ENCODE peak calls at places on chromosomes 3 and 15, in four cellular contexts. H is cardiac fibroblast, E is fibroblast of the aortic adventitia, Q is epithelial cell of esophagus. Z is an unnamed sample.

GRCh38 chr3:68874551-68875348 is 57.6 kb downstream of the TAFA4 start:
- DNase-seq in H (no peak), E (no peak), Q (no peak), Z (no peak)

GRCh38 chr3:32285910-32286309 is 47.4 kb downstream of the CMTM8 start:
- DNase-seq in H (no peak), E (no peak), Q (no peak), Z (no peak)

GRCh38 chr15:66053991-66054390 is 184.7 kb downstream of the RAB11A start:
- DNase-seq in H (no peak), E (no peak), Q (no peak), Z (no peak)

GRCh38 chr3:197880361-197881339 is 69.3 kb upstream of the RPL35A start:
- DNase-seq in H (no peak), E (no peak), Q (no peak), Z (no peak)

GRCh38 chr15:82640672-82641071 is 6.5 kb downstream of the CPEB1 start:
- DNase-seq in H (no peak), E (no peak), Q (no peak), Z (no peak)

GRCh38 chr3:29950232-29950631 is 656.2 kb upstream of the TGFBR2 start:
- DNase-seq in H (no peak), E (no peak), Q (no peak), Z (no peak)

GRCh38 chr15:73387507-73388255 is 18.9 kb upstream of the HCN4 start:
- DNase-seq in H (peak), E (peak), Q (peak), Z (no peak)

GRCh38 chr3:31671456-31671855 is 138.7 kb downstream of the STT3B start:
- DNase-seq in H (no peak), E (no peak), Q (no peak), Z (no peak)

GRCh38 chr3:73868688-73869315 is 244.1 kb upstream of the PDZRN3 start:
- DNase-seq in H (peak), E (peak), Q (peak), Z (peak)

GRCh38 chr3:127044996-127045395 is 62.1 kb downstream of the PLXNA1 start:
- DNase-seq in H (no peak), E (no peak), Q (no peak), Z (no peak)

GRCh38 chr3:158642005-158642404 is 2.3 kb upstream of the GFM1 start:
- DNase-seq in H (no peak), E (no peak), Q (no peak), Z (no peak)

GRCh38 chr3:42220436-42220835 is 45.5 kb downstream of the CCK start:
- DNase-seq in H (no peak), E (no peak), Q (no peak), Z (no peak)

GRCh38 chr15:38065721-38066120 is 131.3 kb downstream of the TMCO5A start:
- DNase-seq in H (peak), E (no peak), Q (peak), Z (no peak)

GRCh38 chr15:62972814-62973213 is 69.7 kb upstream of the TPM1 start:
- DNase-seq in H (peak), E (peak), Q (peak), Z (no peak)

DNA sequence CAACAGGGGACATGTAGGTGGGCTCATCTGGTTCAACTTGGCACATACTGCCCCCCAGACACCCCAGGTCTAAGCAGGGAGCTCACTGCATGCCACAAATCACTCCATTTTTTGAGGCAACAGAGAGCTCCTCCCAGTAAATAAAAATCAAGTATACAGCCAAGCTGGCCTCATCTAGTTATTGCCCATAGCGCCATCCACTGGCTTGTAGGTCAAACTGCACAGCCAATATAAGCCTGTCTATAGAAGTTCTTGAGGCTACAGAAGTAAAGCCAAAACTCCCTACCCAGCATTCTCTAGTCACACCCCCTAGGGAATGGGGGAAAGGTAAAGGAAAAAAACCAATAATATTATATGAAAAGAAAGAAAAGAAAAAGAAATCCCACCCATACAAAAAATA is 453.7 kb downstream of the ZNF385D start:
- DNase-seq in H (no peak), E (no peak), Q (no peak), Z (no peak)
- TF ChIP-seq CTCF in H (no peak), E (no peak), Q (no peak), Z (no peak)

GRCh38 chr3:191136347-191136746 is 62.7 kb upstream of the OSTN start:
- DNase-seq in H (peak), E (peak), Q (peak), Z (no peak)
- TF ChIP-seq CTCF in H (peak), E (peak), Q (peak), Z (no peak)

GRCh38 chr3:173630849-173631248 is 233.3 kb downstream of the NLGN1 start:
- DNase-seq in H (no peak), E (no peak), Q (no peak), Z (no peak)
- TF ChIP-seq CTCF in H (no peak), E (no peak), Q (no peak), Z (no peak)

GRCh38 chr3:183824761-183825379 is 507 bp downstream of the MAP6D1 start:
- DNase-seq in H (no peak), E (no peak), Q (no peak), Z (peak)
- TF ChIP-seq CTCF in H (peak), E (no peak), Q (no peak), Z (no peak)

GRCh38 chr3:139353920-139354556 is 10.2 kb downstream of the MRPS22 start:
- DNase-seq in H (peak), E (peak), Q (peak), Z (no peak)
- TF ChIP-seq CTCF in H (peak), E (peak), Q (peak), Z (peak)

GRCh38 chr15:31456329-31457060 is 129.9 kb downstream of the KLF13 start:
- DNase-seq in H (no peak), E (no peak), Q (no peak), Z (no peak)

GRCh38 chr15:31457161-31457560 is 130.5 kb downstream of the KLF13 start:
- DNase-seq in H (no peak), E (peak), Q (peak), Z (no peak)

GRCh38 chr15:31453558-31454318 is 127.1 kb downstream of the KLF13 start:
- DNase-seq in H (no peak), E (no peak), Q (no peak), Z (no peak)

GRCh38 chr15:31457631-31458526 is 131.2 kb downstream of the KLF13 start:
- DNase-seq in H (peak), E (peak), Q (peak), Z (no peak)

GRCh38 chr15:31455499-31455898 is 128.9 kb downstream of the KLF13 start:
- DNase-seq in H (no peak), E (no peak), Q (no peak), Z (no peak)
- TF ChIP-seq CTCF in H (no peak), E (no peak), Q (no peak), Z (no peak)

DNA sequence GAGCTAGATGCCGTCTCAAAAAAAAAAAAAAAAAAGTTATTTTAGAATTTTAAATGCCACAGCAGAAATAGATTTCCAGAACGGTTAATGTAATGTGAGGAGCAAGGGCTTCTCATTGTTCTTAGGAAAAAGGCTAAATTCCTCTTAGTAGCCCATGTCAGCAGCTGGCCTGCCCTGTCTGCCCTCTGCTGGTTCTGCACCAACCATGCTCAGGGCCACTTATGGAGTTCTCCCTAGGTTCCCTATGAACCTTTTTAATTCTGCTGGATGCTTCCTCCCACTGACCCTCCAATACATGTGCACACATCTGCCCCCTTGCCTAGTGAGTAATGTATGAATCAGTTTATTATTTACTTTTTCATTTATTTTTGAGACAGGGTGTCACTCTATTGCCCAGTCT is 32.2 kb upstream of the DPPA4 start:
- DNase-seq in H (no peak), E (no peak), Q (no peak), Z (no peak)
- TF ChIP-seq CTCF in H (no peak), E (no peak), Q (no peak), Z (no peak)

GRCh38 chr3:46293991-46294833 is 52.0 kb downstream of the CCR3 start:
- DNase-seq in H (no peak), E (no peak), Q (no peak), Z (no peak)

GRCh38 chr3:46289551-46289950 is 47.3 kb downstream of the CCR3 start:
- DNase-seq in H (no peak), E (no peak), Q (no peak), Z (no peak)

GRCh38 chr3:46296826-46297225 is 54.6 kb downstream of the CCR3 start:
- DNase-seq in H (no peak), E (no peak), Q (no peak), Z (no peak)

GRCh38 chr3:46289961-46290360 is 47.7 kb downstream of the CCR3 start:
- DNase-seq in H (no peak), E (no peak), Q (no peak), Z (no peak)

GRCh38 chr3:46293035-46293724 is 50.9 kb downstream of the CCR3 start:
- DNase-seq in H (no peak), E (no peak), Q (no peak), Z (no peak)
- TF ChIP-seq CTCF in H (no peak), E (no peak), Q (no peak), Z (no peak)

Z was measured in nephron progenitor cell.